ENCODE peak calls at places on chromosomes 2 and 18, in eight cellular contexts. N, A, E, V, J, W, O and C are unnamed samples.
A peak's percentile ranks its signal among the peaks of the same experiment; 100 is the strongest.

GRCh38 chr18:51337406-51337805 is 139.9 kb upstream of the MEX3C start:
- DNase-seq in A (no peak), O (no peak), V (no peak), E (no peak), J (no peak), N (no peak), W (no peak), C (no peak)

GRCh38 chr2:240140511-240140910 is at the start of gene OTOS:
- DNase-seq in E (no peak), J (no peak), A (no peak), V (no peak), W (no peak), N (peak; percentile 15), O (no peak), C (no peak)

GRCh38 chr18:46892842-46893241 is 24.5 kb downstream of the PIAS2 start:
- DNase-seq in E (no peak), W (no peak), A (no peak), O (no peak), N (no peak), J (no peak), V (no peak), C (no peak)

GRCh38 chr2:69103495-69103894 is 90.5 kb downstream of the ANTXR1 start:
- DNase-seq in O (no peak), J (no peak), W (no peak), N (no peak), V (no peak), A (no peak), E (no peak), C (no peak)

GRCh38 chr2:212611026-212611425 is 72.4 kb upstream of the ERBB4 start:
- DNase-seq in E (no peak), A (no peak), J (no peak), W (no peak), O (no peak), N (no peak), V (no peak), C (no peak)

GRCh38 chr2:41698787-41699422 is 348.9 kb upstream of the PKDCC start:
- DNase-seq in N (no peak), V (no peak), J (no peak), W (peak; percentile 29), O (peak; percentile 12), A (peak; percentile 17), E (peak; percentile 12), C (peak; percentile 39)

GRCh38 chr18:74609535-74609934 is 11.9 kb downstream of the ZNF407 start:
- DNase-seq in A (no peak), N (no peak), E (no peak), O (no peak), J (no peak), W (no peak), V (no peak), C (no peak)

GRCh38 chr18:7105268-7105667 is 12.3 kb downstream of the LAMA1 start:
- DNase-seq in W (no peak), V (no peak), O (no peak), A (no peak), J (no peak), E (no peak), N (no peak), C (no peak)

GRCh38 chr18:12258719-12259705 is 4.9 kb downstream of the CIDEA start:
- DNase-seq in N (no peak), A (no peak), W (no peak), E (no peak), O (no peak), J (no peak), V (no peak), C (no peak)